ENCODE peak calls at places on chromosome 17, in ten cellular contexts. D is AG04450, I is AG10803, S is body of pancreas, C is tibial nerve, T is transverse colon, N is dorsolateral prefrontal cortex, U is stomach, M is cardiac fibroblast, F is AG09309. J is an unnamed sample.

GRCh38 chr17:15264542-15264941 is 584 bp downstream of the PMP22 start:
- DNase-seq in C (no peak), S (peak), U (peak), N (no peak), M (no peak), F (no peak), D (no peak), T (peak), I (no peak), J (no peak)

GRCh38 chr17:62987136-62987535 is 21.1 kb downstream of the TANC2 start:
- DNase-seq in T (no peak), C (no peak), U (no peak), F (no peak), N (no peak), D (no peak), S (no peak), I (no peak), M (no peak), J (no peak)

GRCh38 chr17:40468560-40468959 is 25.3 kb downstream of the IGFBP4 start:
- DNase-seq in C (no peak), M (no peak), I (no peak), S (no peak), U (no peak), T (no peak), N (no peak), D (no peak), F (no peak), J (no peak)

GRCh38 chr17:29514792-29515191 is 52.0 kb downstream of the ABHD15 start:
- DNase-seq in F (no peak), M (peak), U (no peak), D (no peak), C (no peak), I (peak), T (no peak), N (no peak), S (peak), J (no peak)

GRCh38 chr17:76369804-76370203 is 14.6 kb upstream of the SPHK1 start:
- DNase-seq in D (no peak), M (no peak), T (no peak), N (no peak), U (no peak), I (no peak), S (no peak), C (no peak), F (no peak), J (no peak)

GRCh38 chr17:2214887-2215615 is 88.5 kb downstream of the SMG6 start:
- DNase-seq in D (no peak), N (peak), U (no peak), M (peak), F (no peak), S (peak), C (no peak), T (peak), I (peak), J (peak)

GRCh38 chr17:6796887-6797490 is 21.0 kb downstream of the FBXO39 start:
- DNase-seq in N (no peak), F (peak), C (no peak), U (no peak), D (no peak), I (peak), M (no peak), S (no peak), T (no peak), J (peak)

GRCh38 chr17:76193616-76194015 is 46.7 kb downstream of the RNF157 start:
- DNase-seq in S (no peak), U (no peak), F (no peak), T (no peak), C (no peak), I (no peak), M (no peak), N (no peak), D (no peak), J (no peak)

GRCh38 chr17:7336240-7337175 is at the start of gene ACAP1:
- DNase-seq in C (no peak), U (peak), S (no peak), N (no peak), I (no peak), D (no peak), M (no peak), F (no peak), T (peak), J (no peak)

GRCh38 chr17:50206604-50207293 is 5.3 kb upstream of the COL1A1 start:
- DNase-seq in F (no peak), T (peak), N (no peak), I (peak), D (no peak), S (no peak), M (peak), U (no peak), C (no peak), J (no peak)

DNA sequence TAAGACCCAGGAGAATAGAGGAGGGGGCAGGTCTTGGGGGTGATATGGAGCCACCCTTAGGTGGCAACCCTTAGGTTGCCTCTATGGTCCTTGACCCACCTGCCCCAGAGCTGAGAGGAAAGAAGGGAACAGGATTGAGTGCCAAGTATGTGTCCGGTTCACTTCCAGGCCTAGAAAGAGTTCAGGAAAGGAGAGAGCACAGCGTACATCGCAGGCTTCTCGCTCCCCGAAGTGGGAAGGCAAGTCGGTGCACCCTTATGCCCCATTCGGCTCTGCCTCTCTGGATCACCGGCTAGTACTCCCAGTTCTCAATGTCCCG is 631 bp downstream of the SP6 start:
- DNase-seq in C (no peak), S (no peak), F (no peak), M (no peak), I (no peak), D (no peak), N (no peak), U (no peak), T (no peak), J (no peak)
- H3K4me3 ChIP-seq in C (peak), S (no peak), F (peak), M (no peak), I (peak), D (peak), N (no peak), U (peak), T (peak), J (no peak)

GRCh38 chr17:82230627-82231311 is 1.9 kb downstream of the SLC16A3 start:
- DNase-seq in M (peak), I (peak), N (no peak), T (peak), S (peak), U (peak), C (peak), D (no peak), F (peak), J (peak)
- TF ChIP-seq CTCF in M (peak), I (peak), N (peak), T (peak), S (peak), U (peak), C (peak), D (peak), F (peak), J (peak)

GRCh38 chr17:8711291-8711690 is 33.3 kb downstream of the CCDC42 start:
- DNase-seq in C (no peak), N (no peak), D (no peak), S (no peak), I (no peak), T (no peak), M (no peak), U (no peak), F (no peak), J (no peak)

GRCh38 chr17:8710766-8711165 is 33.9 kb downstream of the CCDC42 start:
- DNase-seq in I (no peak), S (no peak), C (no peak), N (no peak), F (no peak), T (no peak), M (no peak), U (no peak), D (no peak), J (no peak)

GRCh38 chr17:8713878-8714277 is 30.8 kb downstream of the CCDC42 start:
- DNase-seq in C (no peak), M (no peak), N (no peak), T (no peak), F (no peak), S (no peak), D (no peak), U (no peak), I (no peak), J (no peak)

GRCh38 chr17:8712698-8713097 is 31.9 kb downstream of the CCDC42 start:
- DNase-seq in I (no peak), U (no peak), S (no peak), F (no peak), M (no peak), D (no peak), T (no peak), N (no peak), C (no peak), J (no peak)

GRCh38 chr17:8713315-8713714 is 31.3 kb downstream of the CCDC42 start:
- DNase-seq in T (no peak), M (no peak), F (no peak), C (no peak), N (no peak), S (no peak), D (no peak), I (no peak), U (no peak), J (no peak)
- H3K4me3 ChIP-seq in T (no peak), M (no peak), F (no peak), C (no peak), N (no peak), S (no peak), D (no peak), I (no peak), U (no peak), J (no peak)

GRCh38 chr17:56594528-56595418 is 1.3 kb downstream of the NOG start:
- DNase-seq in I (peak), M (no peak), U (no peak), N (no peak), S (no peak), F (no peak), C (no peak), T (no peak), D (no peak), J (no peak)
- TF ChIP-seq CTCF in I (peak), M (no peak), U (no peak), N (peak), S (no peak), F (no peak), C (no peak), T (no peak), D (no peak), J (no peak)

GRCh38 chr17:66302761-66303626 is 581 bp downstream of the PRKCA start:
- DNase-seq in U (peak), F (no peak), D (no peak), S (peak), N (peak), M (peak), C (peak), I (peak), T (peak), J (peak)
- H3K4me3 ChIP-seq in U (peak), F (peak), D (peak), S (peak), N (peak), M (peak), C (peak), I (peak), T (peak), J (peak)

J was measured in foreskin fibroblast.